ENCODE peak calls at places on chromosomes 4 and X, in seven cellular contexts. F is progenitor cell of endocrine pancreas, S is gastrocnemius medialis, K is cardiac muscle cell, M is hepatocyte, P is BJ, V is neural crest cell. T is an unnamed sample.

GRCh38 chrX:14029039-14029424 is 660 bp downstream of the GEMIN8 start:
- DNase-seq in M (no peak), K (no peak), S (no peak), F (no peak), P (no peak), V (no peak), T (no peak)

GRCh38 chr4:71639380-71639779 is 144.5 kb downstream of the GC start:
- DNase-seq in P (no peak), F (no peak), K (no peak), S (no peak), V (no peak), M (no peak), T (no peak)

GRCh38 chrX:108090474-108091265 is 672 bp downstream of the PSMD10 start:
- DNase-seq in M (no peak), V (no peak), P (no peak), S (no peak), F (no peak), K (peak; percentile 27), T (no peak)

GRCh38 chrX:23936198-23936597 is 28.4 kb downstream of the CXorf58 start:
- DNase-seq in F (no peak), S (no peak), V (no peak), P (no peak), K (no peak), M (no peak), T (no peak)

GRCh38 chr4:177444911-177445736 is 2.9 kb upstream of the AGA start:
- DNase-seq in M (no peak), S (no peak), K (no peak), V (no peak), P (no peak), F (no peak), T (no peak)

GRCh38 chr4:141102367-141102766 is 30.9 kb downstream of the RNF150 start:
- DNase-seq in V (no peak), M (peak; percentile 12), S (no peak), K (peak; percentile 38), P (peak; percentile 70), F (no peak), T (no peak)

GRCh38 chr4:27357283-27357682 is 496.6 kb downstream of the STIM2 start:
- DNase-seq in P (no peak), K (peak; percentile 9), V (no peak), S (no peak), M (peak; percentile 13), F (no peak), T (no peak)

GRCh38 chrX:115579786-115580294 is 18.9 kb downstream of the PLS3 start:
- DNase-seq in F (no peak), P (no peak), K (no peak), S (no peak), M (no peak), V (no peak), T (no peak)

GRCh38 chrX:132488092-132488749 is 617 bp downstream of the MBNL3 start:
- DNase-seq in S (no peak), V (no peak), P (no peak), F (no peak), M (no peak), K (peak; percentile 55), T (no peak)

GRCh38 chr4:84403656-84404055 is 95.4 kb downstream of the NKX6-1 start:
- DNase-seq in K (no peak), S (no peak), M (no peak), V (no peak), P (no peak), F (no peak), T (no peak)

GRCh38 chr4:84401669-84402068 is 97.4 kb downstream of the NKX6-1 start:
- DNase-seq in K (no peak), F (no peak), V (no peak), P (no peak), M (peak; percentile 20), S (no peak), T (no peak)
- TF ChIP-seq CTCF in K (no peak), F (no peak), V (no peak), P (no peak), M (no peak), S (no peak), T (no peak)

GRCh38 chrX:154721155-154721554 is 29.7 kb downstream of the GAB3 start:
- DNase-seq in K (no peak), S (no peak), F (no peak), V (no peak), P (no peak), M (no peak), T (no peak)

GRCh38 chrX:154718607-154719006 is 32.3 kb downstream of the GAB3 start:
- DNase-seq in S (no peak), K (no peak), F (no peak), M (no peak), V (no peak), P (no peak), T (no peak)

GRCh38 chrX:154720067-154720466 is 30.8 kb downstream of the GAB3 start:
- DNase-seq in F (no peak), P (no peak), M (no peak), S (no peak), K (no peak), V (no peak), T (no peak)

GRCh38 chrX:154717824-154718223 is 33.1 kb downstream of the GAB3 start:
- DNase-seq in K (peak; percentile 72), M (no peak), F (no peak), S (no peak), P (no peak), V (no peak), T (no peak)

GRCh38 chrX:154719132-154719675 is 31.7 kb downstream of the GAB3 start:
- DNase-seq in V (no peak), F (no peak), P (no peak), M (no peak), K (peak; percentile 72), S (no peak), T (no peak)
- TF ChIP-seq CTCF in V (no peak), F (no peak), P (no peak), M (no peak), K (no peak), S (no peak), T (no peak)

GRCh38 chr4:98046665-98047064 is 96.6 kb downstream of the STPG2 start:
- DNase-seq in S (no peak), F (no peak), V (no peak), M (no peak), K (no peak), P (no peak), T (no peak)
- TF ChIP-seq CTCF in S (no peak), F (no peak), V (no peak), M (no peak), K (no peak), P (no peak), T (no peak)

DNA sequence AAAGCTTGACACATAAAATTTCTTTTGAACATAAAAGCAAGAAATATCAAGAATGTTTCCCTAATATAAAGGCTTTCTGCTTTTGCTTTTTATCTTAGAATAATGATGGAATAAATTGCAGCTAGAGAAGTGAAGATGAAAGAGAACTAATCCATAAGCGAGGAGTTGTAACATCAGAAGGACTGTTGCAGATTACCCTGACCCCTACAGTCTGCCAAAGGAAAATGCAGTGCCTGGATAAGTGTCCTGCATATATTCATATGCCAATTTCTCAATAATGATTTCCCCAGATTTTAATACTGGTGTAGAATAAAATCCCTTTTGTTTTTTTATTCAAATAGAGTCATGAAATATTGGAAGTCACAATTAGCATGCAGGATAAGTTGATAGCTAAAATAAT is 115.9 kb downstream of the MAGEC2 start:
- DNase-seq in V (no peak), P (no peak), F (no peak), M (peak; percentile 17), K (peak; percentile 41), S (no peak), T (no peak)
- TF ChIP-seq CTCF in V (peak; percentile 57), P (peak; percentile 32), F (peak; percentile 47), M (peak; percentile 41), K (peak; percentile 35), S (no peak), T (peak; percentile 50)

GRCh38 chr4:139301821-139302611 is at the start of gene NDUFC1:
- DNase-seq in K (peak; percentile 50), S (peak; percentile 18), V (peak; percentile 42), F (peak; percentile 46), M (peak; percentile 70), P (no peak), T (no peak)
- TF ChIP-seq CTCF in K (peak; percentile 15), S (peak; percentile 54), V (peak; percentile 48), F (peak; percentile 57), M (no peak), P (peak; percentile 45), T (peak; percentile 58)